ENCODE peak calls at places on chromosomes 12 and 14, in ten cellular contexts. Y is right cardiac atrium, J is pancreas, N is colonic mucosa, Q is Peyer's patch, S is psoas muscle, K is epithelial cell of esophagus, R is sigmoid colon, B is mucosa of descending colon, W is AG04450. I is an unnamed sample.

GRCh38 chr12:46915082-46915481 is 89.3 kb upstream of the SLC38A4 start:
- DNase-seq in S (peak), Y (peak), W (peak), N (peak), K (peak), Q (no peak), R (peak), J (no peak), B (no peak), I (peak)

GRCh38 chr14:36605506-36605857 is 23.1 kb upstream of the NKX2-8 start:
- DNase-seq in N (no peak), R (no peak), K (peak), Q (no peak), Y (no peak), J (no peak), W (no peak), S (no peak), B (no peak), I (peak)

GRCh38 chr14:31944256-31945073 is 132.6 kb upstream of the ARHGAP5 start:
- DNase-seq in N (peak), W (no peak), S (no peak), K (no peak), Q (peak), J (no peak), Y (no peak), B (peak), R (no peak), I (no peak)

GRCh38 chr14:27184371-27184901 is 586.6 kb upstream of the NOVA1 start:
- DNase-seq in S (no peak), R (no peak), J (no peak), N (no peak), W (no peak), K (peak), Q (no peak), Y (no peak), B (no peak), I (no peak)

GRCh38 chr12:1796515-1797010 is 23.8 kb upstream of the LRTM2 start:
- DNase-seq in J (no peak), R (no peak), K (peak), B (peak), Q (peak), W (no peak), Y (peak), S (peak), N (peak), I (peak)

GRCh38 chr14:53772936-53773335 is 183.7 kb downstream of the BMP4 start:
- DNase-seq in W (no peak), N (no peak), Y (no peak), K (no peak), R (no peak), J (no peak), Q (no peak), S (no peak), B (no peak), I (no peak)

GRCh38 chr14:78595797-78596196 is 425.6 kb downstream of the NRXN3 start:
- DNase-seq in N (peak), B (no peak), W (no peak), Y (no peak), R (no peak), K (peak), J (no peak), S (no peak), Q (no peak), I (no peak)

GRCh38 chr12:47504775-47505446 is 200.9 kb downstream of the RPAP3 start:
- DNase-seq in Y (no peak), B (no peak), N (no peak), Q (no peak), R (no peak), K (peak), J (no peak), S (no peak), W (no peak), I (peak)

GRCh38 chr12:106764738-106765137 is 9.7 kb upstream of the RIC8B start:
- DNase-seq in Q (no peak), K (peak), S (no peak), N (no peak), Y (no peak), R (no peak), J (no peak), W (no peak), B (no peak), I (peak)

GRCh38 chr12:11633968-11634367 is 15.5 kb upstream of the ETV6 start:
- DNase-seq in S (no peak), Q (no peak), K (no peak), J (no peak), W (no peak), B (no peak), R (no peak), N (no peak), Y (no peak), I (no peak)

GRCh38 chr14:104282332-104283196 is 144.2 kb downstream of the KIF26A start:
- DNase-seq in Q (no peak), R (peak), J (peak), B (peak), S (peak), Y (no peak), W (no peak), K (no peak), N (peak), I (no peak)

GRCh38 chr14:39265741-39266588 is 32.2 kb downstream of the MIA2 start:
- DNase-seq in Q (no peak), K (peak), N (no peak), R (no peak), W (no peak), Y (no peak), J (no peak), B (no peak), S (no peak), I (peak)

GRCh38 chr14:51614707-51615106 is 37.0 kb upstream of the FRMD6 start:
- DNase-seq in Q (no peak), K (no peak), W (no peak), J (no peak), S (no peak), B (no peak), Y (no peak), R (no peak), N (no peak), I (no peak)

GRCh38 chr12:5589055-5589454 is 157.1 kb downstream of the NTF3 start:
- DNase-seq in K (no peak), J (no peak), R (no peak), Y (no peak), W (no peak), Q (no peak), S (no peak), N (no peak), B (no peak), I (no peak)

GRCh38 chr12:34406996-34407300 is 384.7 kb downstream of the ALG10 start:
- DNase-seq in Q (peak), Y (peak), S (peak), R (peak), N (peak), J (no peak), K (no peak), B (no peak), W (no peak), I (no peak)

GRCh38 chr12:96425973-96426372 is 25.7 kb upstream of the CDK17 start:
- DNase-seq in B (no peak), R (no peak), W (peak), K (peak), N (no peak), Y (no peak), S (no peak), J (no peak), Q (no peak), I (peak)

GRCh38 chr14:102075155-102075554 is 11.7 kb downstream of the HSP90AA1 start:
- DNase-seq in B (no peak), N (no peak), W (no peak), R (no peak), Q (no peak), J (no peak), Y (no peak), S (no peak), K (no peak), I (no peak)

GRCh38 chr14:103105580-103106168 is 11.1 kb downstream of the EXOC3L4 start:
- DNase-seq in S (no peak), Y (no peak), K (no peak), J (peak), Q (peak), B (no peak), R (no peak), W (no peak), N (peak), I (no peak)

GRCh38 chr12:85309180-85309579 is 29.2 kb downstream of the ALX1 start:
- DNase-seq in B (no peak), W (no peak), Q (no peak), S (no peak), R (no peak), Y (no peak), J (no peak), K (no peak), N (no peak), I (no peak)

GRCh38 chr12:92794814-92795213 is 92.0 kb downstream of the PLEKHG7 start:
- DNase-seq in Q (no peak), Y (no peak), N (no peak), W (no peak), R (no peak), K (no peak), S (no peak), B (no peak), J (no peak), I (no peak)

GRCh38 chr14:67619446-67620216 is at the start of gene ARG2:
- DNase-seq in K (peak), N (peak), R (peak), Q (peak), W (peak), Y (peak), S (peak), J (peak), B (peak), I (peak)

GRCh38 chr14:23164949-23165348 is 18.5 kb downstream of the SLC7A8 start:
- DNase-seq in N (no peak), J (no peak), B (no peak), Q (no peak), K (no peak), Y (no peak), S (no peak), R (no peak), W (no peak), I (no peak)

GRCh38 chr12:3107954-3108353 is 30.8 kb downstream of the TSPAN9 start:
- DNase-seq in B (no peak), Y (no peak), N (no peak), W (no peak), Q (no peak), R (no peak), S (no peak), K (peak), J (no peak), I (no peak)

GRCh38 chr14:64337901-64338615 is 43.9 kb upstream of the ESR2 start:
- DNase-seq in B (no peak), Q (peak), K (peak), S (no peak), W (peak), Y (no peak), N (peak), R (no peak), J (peak), I (peak)

GRCh38 chr12:130728158-130729058 is 12.3 kb upstream of the RIMBP2 start:
- DNase-seq in B (no peak), Y (no peak), J (no peak), R (no peak), W (no peak), N (no peak), S (no peak), Q (no peak), K (no peak), I (no peak)

GRCh38 chr14:96739511-96739910 is 57.7 kb upstream of the VRK1 start:
- DNase-seq in R (no peak), S (no peak), B (no peak), J (no peak), W (no peak), Q (no peak), N (no peak), Y (no peak), K (no peak), I (no peak)

GRCh38 chr14:103628684-103629502 is at the start of gene KLC1:
- DNase-seq in K (peak), S (peak), B (peak), W (no peak), J (peak), Q (peak), Y (peak), R (peak), N (peak), I (peak)

GRCh38 chr14:62654641-62655040 is 390.6 kb downstream of the KCNH5 start:
- DNase-seq in Q (no peak), B (no peak), W (peak), N (no peak), S (no peak), Y (no peak), K (no peak), J (no peak), R (no peak), I (peak)

GRCh38 chr12:53048033-53048779 is 1.7 kb upstream of the TNS2 start:
- DNase-seq in Y (peak), S (peak), N (peak), Q (no peak), W (no peak), R (peak), B (peak), J (peak), K (peak), I (peak)

GRCh38 chr12:42135264-42135814 is 9.3 kb downstream of the GXYLT1 start:
- DNase-seq in W (no peak), K (peak), B (no peak), S (no peak), Y (no peak), Q (no peak), J (no peak), R (no peak), N (no peak), I (peak)

DNA sequence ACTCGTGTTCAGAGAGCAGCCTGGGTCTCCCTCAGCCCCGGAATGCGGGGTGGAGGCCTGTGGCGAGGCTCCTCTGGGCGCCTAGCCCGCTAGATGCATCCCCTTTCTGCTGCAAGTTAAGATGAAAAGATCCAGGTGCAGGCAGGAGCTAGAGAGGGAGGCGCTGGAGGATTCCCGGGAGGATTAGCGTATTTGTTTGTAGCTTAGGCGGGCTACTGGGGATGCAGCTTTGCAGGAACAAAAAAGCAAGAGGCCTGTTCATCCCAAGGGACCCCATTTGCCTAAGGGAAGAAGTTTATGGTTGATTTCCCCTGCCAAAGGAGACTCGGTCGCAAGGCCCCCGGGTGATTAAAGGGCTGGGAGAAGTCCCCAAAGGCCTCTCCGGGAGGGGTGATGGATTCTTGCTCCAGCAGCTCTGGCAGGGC is 818 bp downstream of the CCDC177 start:
- DNase-seq in W (no peak), R (no peak), Y (no peak), N (no peak), J (peak), Q (no peak), K (no peak), S (no peak), B (no peak), I (no peak)
- H3K4me3 ChIP-seq in W (no peak), R (no peak), Y (peak), N (peak), J (no peak), Q (no peak), K (no peak), S (peak), B (no peak), I (no peak)

GRCh38 chr12:124869011-124869665 is 5.5 kb upstream of the SCARB1 start:
- DNase-seq in K (peak), Y (no peak), R (no peak), S (no peak), Q (no peak), B (no peak), N (no peak), W (no peak), J (no peak), I (no peak)

GRCh38 chr12:124866195-124866882 is 2.7 kb upstream of the SCARB1 start:
- DNase-seq in B (no peak), R (no peak), Y (no peak), Q (no peak), J (no peak), K (no peak), W (no peak), N (no peak), S (no peak), I (no peak)

GRCh38 chr12:124866883-124867232 is 3.2 kb upstream of the SCARB1 start:
- DNase-seq in Q (no peak), K (no peak), B (no peak), Y (no peak), W (no peak), J (no peak), N (no peak), S (no peak), R (no peak), I (no peak)

GRCh38 chr12:124867389-124867930 is 3.8 kb upstream of the SCARB1 start:
- DNase-seq in N (no peak), Q (no peak), S (no peak), Y (no peak), J (no peak), B (no peak), K (peak), R (no peak), W (peak), I (peak)

DNA sequence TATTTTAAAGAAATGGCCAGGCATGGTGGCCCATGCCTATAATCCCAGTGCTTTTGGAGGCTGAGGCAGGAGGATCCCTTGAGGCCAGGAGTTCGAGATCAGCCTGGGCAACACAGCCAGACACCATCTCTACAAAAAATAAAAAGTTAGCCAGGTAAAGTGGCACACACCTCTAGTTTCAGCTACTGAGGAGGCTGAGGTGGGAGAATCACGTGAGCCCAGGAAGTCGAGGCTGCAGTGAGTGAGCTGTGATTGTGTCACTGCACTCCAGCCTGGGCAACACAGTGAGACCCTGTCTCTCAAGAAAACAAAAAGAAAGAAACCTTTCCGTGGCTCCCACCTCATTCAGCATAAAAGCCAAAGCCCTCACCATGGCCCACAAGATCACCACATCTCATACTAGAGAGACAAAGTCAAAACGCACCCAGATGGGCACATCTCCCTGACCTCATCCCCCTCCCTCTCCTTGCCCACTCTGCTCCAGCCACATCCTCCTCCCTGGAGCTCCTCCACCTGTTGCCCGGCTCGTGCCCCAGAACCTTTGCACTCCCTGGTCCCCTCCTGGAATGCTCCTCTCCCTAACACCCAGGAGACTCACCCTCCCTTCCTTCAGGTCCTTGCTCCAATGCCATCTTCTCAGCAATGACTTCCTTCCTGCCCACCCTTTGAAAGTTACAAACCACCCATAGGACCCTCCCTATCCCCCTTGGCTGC is 4.7 kb upstream of the SCARB1 start:
- DNase-seq in R (no peak), J (no peak), W (no peak), Q (no peak), K (no peak), N (no peak), Y (no peak), S (no peak), B (no peak), I (no peak)
- H3K4me3 ChIP-seq in R (no peak), J (no peak), W (no peak), Q (no peak), K (no peak), N (no peak), Y (no peak), S (no peak), B (no peak), I (no peak)

DNA sequence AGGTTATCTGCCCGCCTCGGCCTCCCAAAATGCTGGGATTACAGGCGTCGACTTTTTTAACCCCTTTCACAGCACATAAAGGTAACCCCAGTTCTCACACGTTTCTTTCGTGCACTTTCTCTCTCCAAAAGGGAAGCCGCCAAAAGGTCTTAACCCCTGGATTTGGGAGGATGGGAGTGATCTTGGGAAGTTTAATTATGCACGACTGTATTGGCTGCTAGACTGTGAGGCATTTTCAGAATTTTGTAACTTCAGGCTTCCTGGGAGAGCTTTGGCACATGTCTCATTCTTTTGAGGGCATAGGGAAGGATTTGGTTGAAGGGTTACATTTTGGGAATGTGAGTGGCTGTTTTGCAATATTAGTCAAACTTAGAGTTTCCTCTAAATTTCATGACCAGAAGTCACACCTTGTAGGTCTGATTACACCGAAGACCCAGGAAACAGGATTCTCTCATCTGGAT is 1.4 kb upstream of the SMARCC2 start:
- DNase-seq in K (no peak), J (no peak), N (no peak), W (no peak), B (no peak), S (no peak), Q (no peak), R (no peak), Y (no peak), I (no peak)
- H3K4me3 ChIP-seq in K (peak), J (no peak), N (peak), W (peak), B (peak), S (peak), Q (peak), R (peak), Y (peak), I (peak)

DNA sequence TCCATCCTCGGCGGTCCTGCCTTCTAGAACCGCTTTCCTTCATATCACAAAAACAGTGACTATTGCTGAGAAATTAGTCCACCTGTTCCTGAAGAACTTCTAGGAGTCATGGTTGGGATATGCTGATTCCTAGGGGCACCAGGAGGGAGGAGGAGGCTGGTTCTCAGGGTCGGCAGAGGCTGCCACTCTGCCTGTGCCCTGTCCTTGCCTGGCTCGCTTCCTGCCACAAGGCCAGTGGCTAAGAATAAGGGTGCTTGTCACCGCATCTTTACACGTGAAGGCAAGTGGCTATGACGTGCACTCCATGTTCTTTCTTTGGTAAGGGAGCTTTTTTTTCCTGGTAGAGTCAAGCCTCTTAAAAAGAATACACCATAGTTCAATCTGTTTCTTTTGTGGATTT is 18.7 kb upstream of the DGLUCY start:
- DNase-seq in R (no peak), Q (no peak), N (no peak), W (no peak), K (no peak), B (no peak), Y (no peak), J (no peak), S (peak), I (no peak)
- H3K4me3 ChIP-seq in R (no peak), Q (no peak), N (no peak), W (no peak), K (no peak), B (no peak), Y (no peak), J (no peak), S (no peak), I (no peak)

GRCh38 chr14:73741876-73742519 is 27.8 kb upstream of the PNMA1 start:
- DNase-seq in J (no peak), W (no peak), S (no peak), K (no peak), Q (no peak), Y (peak), N (peak), B (peak), R (peak), I (no peak)
- H3K4me3 ChIP-seq in J (no peak), W (peak), S (peak), K (peak), Q (peak), Y (peak), N (no peak), B (no peak), R (no peak), I (peak)

GRCh38 chr12:21912318-21912717 is 28.9 kb downstream of the ABCC9 start:
- DNase-seq in N (no peak), W (no peak), K (peak), Q (no peak), S (no peak), R (no peak), J (no peak), B (no peak), Y (no peak), I (peak)
- H3K4me3 ChIP-seq in N (no peak), W (no peak), K (no peak), Q (no peak), S (no peak), R (no peak), J (no peak), B (no peak), Y (no peak), I (no peak)